ENCODE peak calls at places on chromosomes 4 and X, in five cellular contexts. One of them, this sample, is unnamed. For H3K27me3, the result is how much of the 10 kb centered on the place peaks cover.

GRCh38 chr4:38782452-38783108 is at the start of gene TLR10:
- DNase-seq in aorta: no peak
- DNase-seq in cardiac muscle cell: peak
- DNase-seq in esophagus squamous epithelium: peak
- DNase-seq in neural progenitor cell: peak
- DNase-seq in this sample: no peak

GRCh38 chrX:46574941-46575381 is 1.4 kb downstream of the CHST7 start:
- DNase-seq in aorta: no peak
- DNase-seq in cardiac muscle cell: peak
- DNase-seq in esophagus squamous epithelium: no peak
- DNase-seq in neural progenitor cell: peak
- DNase-seq in this sample: no peak

GRCh38 chr4:155548173-155548572 is 118.5 kb upstream of the GUCY1A1 start:
- DNase-seq in aorta: no peak
- DNase-seq in cardiac muscle cell: no peak
- DNase-seq in esophagus squamous epithelium: no peak
- DNase-seq in neural progenitor cell: peak
- DNase-seq in this sample: no peak

GRCh38 chr4:173194175-173194574 is 25.6 kb downstream of the GALNT7 start:
- DNase-seq in aorta: no peak
- DNase-seq in cardiac muscle cell: no peak
- DNase-seq in esophagus squamous epithelium: no peak
- DNase-seq in neural progenitor cell: no peak
- DNase-seq in this sample: no peak

GRCh38 chr4:173168396-173169177 is at the start of gene GALNT7:
- DNase-seq in aorta: peak
- DNase-seq in cardiac muscle cell: peak
- DNase-seq in esophagus squamous epithelium: peak
- DNase-seq in neural progenitor cell: peak
- DNase-seq in this sample: peak

GRCh38 chrX:124280294-124280902 is 52.1 kb upstream of the TEX13D start:
- DNase-seq in aorta: no peak
- DNase-seq in cardiac muscle cell: no peak
- DNase-seq in esophagus squamous epithelium: no peak
- DNase-seq in neural progenitor cell: no peak
- DNase-seq in this sample: no peak

GRCh38 chr4:139450586-139450985 is 3.3 kb upstream of the RAB33B start:
- DNase-seq in aorta: no peak
- DNase-seq in cardiac muscle cell: no peak
- DNase-seq in esophagus squamous epithelium: no peak
- DNase-seq in neural progenitor cell: no peak
- DNase-seq in this sample: no peak

GRCh38 chr4:168153596-168154440 is 61.5 kb downstream of the ANXA10 start:
- DNase-seq in aorta: peak
- DNase-seq in cardiac muscle cell: peak
- DNase-seq in esophagus squamous epithelium: peak
- DNase-seq in neural progenitor cell: peak
- DNase-seq in this sample: peak

GRCh38 chr4:128709268-128709667 is 100.2 kb upstream of the JADE1 start:
- DNase-seq in aorta: no peak
- DNase-seq in cardiac muscle cell: no peak
- DNase-seq in esophagus squamous epithelium: no peak
- DNase-seq in neural progenitor cell: no peak
- DNase-seq in this sample: no peak

GRCh38 chrX:78075787-78076389 is 28.2 kb upstream of the PGK1 start:
- DNase-seq in aorta: no peak
- DNase-seq in cardiac muscle cell: no peak
- DNase-seq in esophagus squamous epithelium: no peak
- DNase-seq in neural progenitor cell: no peak
- DNase-seq in this sample: no peak

GRCh38 chr4:151408630-151409469 is at the start of gene FHIP1A:
- DNase-seq in aorta: peak
- DNase-seq in cardiac muscle cell: peak
- DNase-seq in esophagus squamous epithelium: peak
- DNase-seq in neural progenitor cell: peak
- DNase-seq in this sample: peak

GRCh38 chrX:153878969-153879653 is 6.9 kb downstream of the L1CAM start:
- DNase-seq in aorta: no peak
- DNase-seq in cardiac muscle cell: peak
- DNase-seq in esophagus squamous epithelium: no peak
- DNase-seq in neural progenitor cell: peak
- DNase-seq in this sample: no peak

GRCh38 chrX:153877571-153878261 is 8.3 kb downstream of the L1CAM start:
- DNase-seq in aorta: no peak
- DNase-seq in cardiac muscle cell: no peak
- DNase-seq in esophagus squamous epithelium: no peak
- DNase-seq in neural progenitor cell: no peak
- DNase-seq in this sample: no peak

GRCh38 chrX:153879741-153880439 is 6.1 kb downstream of the L1CAM start:
- DNase-seq in aorta: no peak
- DNase-seq in cardiac muscle cell: no peak
- DNase-seq in esophagus squamous epithelium: no peak
- DNase-seq in neural progenitor cell: no peak
- DNase-seq in this sample: no peak

GRCh38 chrX:153880440-153880815 is 5.5 kb downstream of the L1CAM start:
- DNase-seq in aorta: no peak
- DNase-seq in cardiac muscle cell: no peak
- DNase-seq in esophagus squamous epithelium: no peak
- DNase-seq in neural progenitor cell: no peak
- DNase-seq in this sample: no peak

DNA sequence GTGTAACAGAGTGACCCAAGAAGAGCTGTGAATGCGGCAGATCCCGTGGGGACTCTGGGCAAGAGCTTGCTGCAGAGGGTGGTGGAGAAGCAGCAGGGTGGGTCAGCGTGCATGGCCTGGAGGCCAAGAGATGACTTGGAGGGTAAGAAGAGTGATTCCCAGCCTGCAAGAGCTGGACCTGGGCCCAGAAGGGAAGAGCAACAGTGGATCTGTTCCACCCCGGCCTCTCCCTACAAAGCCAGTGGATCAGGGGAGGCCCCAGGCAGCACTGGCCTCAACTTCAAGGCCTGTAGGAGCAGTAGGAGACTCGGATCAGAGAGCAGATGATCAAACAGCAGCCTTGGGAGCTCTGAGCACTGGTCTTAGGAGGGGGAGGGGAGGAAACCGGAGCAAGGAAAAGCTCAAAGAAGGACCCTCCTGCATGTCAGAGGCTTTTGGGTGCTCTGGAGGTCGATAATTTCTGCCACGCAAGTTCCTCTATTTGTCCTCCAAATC is 7.6 kb downstream of the L1CAM start:
- DNase-seq in aorta: no peak
- DNase-seq in cardiac muscle cell: no peak
- DNase-seq in esophagus squamous epithelium: no peak
- DNase-seq in neural progenitor cell: no peak
- DNase-seq in this sample: no peak
- H3K27me3 ChIP-seq in aorta: under half
- H3K27me3 ChIP-seq in cardiac muscle cell: under half
- H3K27me3 ChIP-seq in esophagus squamous epithelium: under half
- H3K27me3 ChIP-seq in neural progenitor cell: under half
- H3K27me3 ChIP-seq in this sample: half or more

DNA sequence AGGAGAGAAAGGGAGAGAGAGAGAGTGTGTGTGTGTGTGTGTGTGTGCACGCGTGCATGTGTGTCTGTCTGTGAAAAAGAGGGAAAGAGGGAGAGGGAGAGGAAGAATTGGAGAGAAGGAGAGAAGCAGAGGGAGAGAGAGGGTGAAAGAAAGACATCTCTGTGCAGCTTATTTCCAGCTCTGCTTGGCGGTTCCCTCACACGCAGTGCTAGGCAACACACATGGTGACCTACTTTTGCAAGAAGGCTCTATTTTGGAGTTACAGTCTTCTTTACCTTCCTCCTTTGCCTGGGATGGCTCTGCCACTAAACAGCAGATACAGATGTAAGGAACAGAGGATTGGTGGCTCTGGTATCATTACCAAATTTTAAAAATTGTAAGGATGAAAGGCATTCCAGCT is 40.1 kb downstream of the SLC16A2 start:
- DNase-seq in aorta: no peak
- DNase-seq in cardiac muscle cell: no peak
- DNase-seq in esophagus squamous epithelium: no peak
- DNase-seq in neural progenitor cell: peak
- DNase-seq in this sample: no peak
- H3K27me3 ChIP-seq in aorta: under half
- H3K27me3 ChIP-seq in cardiac muscle cell: under half
- H3K27me3 ChIP-seq in esophagus squamous epithelium: under half
- H3K27me3 ChIP-seq in neural progenitor cell: under half
- H3K27me3 ChIP-seq in this sample: under half

DNA sequence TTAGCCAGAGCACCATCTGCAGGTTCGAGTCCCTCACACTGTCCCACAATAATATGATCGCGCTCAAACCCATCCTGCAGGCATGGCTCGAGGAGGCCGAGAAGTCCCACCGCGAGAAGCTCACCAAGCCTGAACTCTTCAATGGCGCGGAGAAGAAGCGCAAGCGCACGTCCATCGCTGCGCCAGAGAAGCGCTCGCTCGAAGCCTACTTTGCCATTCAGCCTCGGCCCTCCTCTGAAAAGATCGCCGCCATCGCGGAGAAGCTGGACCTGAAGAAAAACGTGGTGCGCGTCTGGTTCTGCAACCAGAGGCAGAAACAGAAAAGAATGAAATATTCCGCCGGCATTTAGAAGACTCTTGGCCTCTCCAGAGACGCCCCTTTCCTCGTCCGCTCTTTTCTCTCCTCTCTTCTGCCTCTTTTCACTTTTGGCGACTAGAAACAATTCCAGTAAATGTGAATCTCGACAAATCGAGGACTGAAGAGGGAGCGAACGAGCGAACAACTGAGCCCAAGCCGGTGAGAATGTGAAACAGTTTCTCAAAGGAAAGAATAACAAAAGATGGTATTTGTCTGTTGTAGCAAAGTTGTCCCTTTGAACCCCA is 1.9 kb downstream of the POU4F2 start:
- DNase-seq in aorta: no peak
- DNase-seq in cardiac muscle cell: no peak
- DNase-seq in esophagus squamous epithelium: no peak
- DNase-seq in neural progenitor cell: peak
- DNase-seq in this sample: no peak
- H3K27me3 ChIP-seq in aorta: under half
- H3K27me3 ChIP-seq in cardiac muscle cell: half or more
- H3K27me3 ChIP-seq in esophagus squamous epithelium: under half
- H3K27me3 ChIP-seq in neural progenitor cell: half or more
- H3K27me3 ChIP-seq in this sample: half or more

DNA sequence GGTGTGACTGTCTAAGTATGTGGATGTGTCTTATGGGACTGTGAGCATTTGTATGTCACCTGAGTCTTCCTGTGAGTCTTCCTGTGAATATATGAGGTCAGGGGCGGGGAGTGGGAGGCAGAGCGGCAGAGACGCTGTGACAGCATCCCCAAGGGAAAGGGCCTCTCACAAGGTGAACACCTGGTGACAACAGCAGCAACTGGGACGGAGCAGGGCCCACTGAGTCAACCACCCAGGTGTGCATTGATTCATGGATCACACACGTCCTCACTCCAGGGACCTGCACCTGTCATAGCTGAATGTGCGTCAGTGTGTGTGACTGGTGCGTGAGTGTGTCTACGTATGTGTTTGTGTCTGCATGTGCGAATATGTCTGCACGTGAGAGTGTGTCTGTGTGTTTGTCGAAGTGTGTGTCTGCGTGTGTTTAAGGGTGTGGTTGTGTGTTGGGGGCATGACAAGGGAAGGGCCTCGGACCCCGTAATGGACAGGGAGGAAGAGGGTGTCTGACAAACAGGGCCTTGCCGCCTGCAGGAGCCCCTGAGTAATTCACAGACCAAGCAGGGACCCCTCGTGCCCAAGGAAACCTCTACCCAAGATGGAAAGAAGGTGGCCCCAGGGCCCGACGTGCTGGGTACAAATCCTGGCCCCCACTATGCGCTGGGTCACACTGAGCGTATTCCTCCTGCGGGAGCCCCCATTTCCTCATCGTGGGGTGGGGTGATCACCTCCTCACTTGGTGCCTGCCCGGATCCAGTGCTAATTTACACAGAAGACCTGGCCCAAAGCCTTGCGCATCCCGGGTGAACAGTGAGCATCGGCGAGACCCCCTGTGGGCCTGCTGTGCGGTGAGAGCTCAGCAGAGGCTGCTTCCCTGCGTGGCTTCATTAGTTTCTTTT is 76.7 kb downstream of the ABLIM2 start:
- DNase-seq in aorta: peak
- DNase-seq in cardiac muscle cell: no peak
- DNase-seq in esophagus squamous epithelium: no peak
- DNase-seq in neural progenitor cell: no peak
- DNase-seq in this sample: no peak
- H3K27me3 ChIP-seq in aorta: under half
- H3K27me3 ChIP-seq in cardiac muscle cell: under half
- H3K27me3 ChIP-seq in esophagus squamous epithelium: under half
- H3K27me3 ChIP-seq in neural progenitor cell: under half
- H3K27me3 ChIP-seq in this sample: under half

GRCh38 chr4:48481581-48481980 is 1.6 kb upstream of the SLC10A4 start:
- DNase-seq in aorta: no peak
- DNase-seq in cardiac muscle cell: no peak
- DNase-seq in esophagus squamous epithelium: no peak
- DNase-seq in neural progenitor cell: no peak
- DNase-seq in this sample: no peak

GRCh38 chr4:48489683-48490011 is 405 bp upstream of the ZAR1 start:
- DNase-seq in aorta: no peak
- DNase-seq in cardiac muscle cell: no peak
- DNase-seq in esophagus squamous epithelium: no peak
- DNase-seq in neural progenitor cell: no peak
- DNase-seq in this sample: no peak

GRCh38 chr4:48483777-48484493 is 792 bp downstream of the SLC10A4 start:
- DNase-seq in aorta: peak
- DNase-seq in cardiac muscle cell: no peak
- DNase-seq in esophagus squamous epithelium: no peak
- DNase-seq in neural progenitor cell: peak
- DNase-seq in this sample: no peak

GRCh38 chr4:48483006-48483776 is at the start of gene SLC10A4:
- DNase-seq in aorta: no peak
- DNase-seq in cardiac muscle cell: peak
- DNase-seq in esophagus squamous epithelium: no peak
- DNase-seq in neural progenitor cell: peak
- DNase-seq in this sample: no peak

GRCh38 chr4:48484494-48485168 is 1.5 kb downstream of the SLC10A4 start:
- DNase-seq in aorta: no peak
- DNase-seq in cardiac muscle cell: no peak
- DNase-seq in esophagus squamous epithelium: no peak
- DNase-seq in neural progenitor cell: no peak
- DNase-seq in this sample: no peak
- H3K27me3 ChIP-seq in aorta: under half
- H3K27me3 ChIP-seq in cardiac muscle cell: half or more
- H3K27me3 ChIP-seq in esophagus squamous epithelium: under half
- H3K27me3 ChIP-seq in neural progenitor cell: half or more
- H3K27me3 ChIP-seq in this sample: half or more

DNA sequence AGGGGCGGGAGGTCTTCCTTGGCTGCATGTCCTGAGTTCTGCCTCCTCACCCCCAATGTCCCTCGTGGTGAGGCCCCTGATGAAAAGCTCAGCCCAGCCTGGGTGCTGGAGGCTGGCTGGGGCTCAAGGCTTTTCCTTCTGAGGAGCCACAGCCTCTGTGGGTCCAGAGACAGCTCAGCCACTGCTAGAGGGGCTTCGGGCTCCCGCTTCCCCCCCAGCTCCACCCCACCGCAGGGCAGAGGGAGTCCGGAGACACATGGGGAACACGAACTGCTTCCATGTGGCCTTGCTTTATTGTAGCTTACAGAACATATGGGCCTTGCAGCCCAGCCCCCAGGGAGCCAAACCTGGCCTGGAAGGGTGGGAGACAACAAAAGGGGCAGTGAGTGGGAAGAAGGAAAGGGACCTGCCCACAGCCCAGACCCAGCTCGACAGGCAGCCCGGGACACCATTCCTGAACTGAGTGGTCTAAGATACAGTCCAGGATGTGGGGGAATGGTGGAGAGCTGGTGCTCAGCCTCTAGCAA is 89.9 kb upstream of the NKX1-1 start:
- DNase-seq in aorta: no peak
- DNase-seq in cardiac muscle cell: no peak
- DNase-seq in esophagus squamous epithelium: no peak
- DNase-seq in neural progenitor cell: no peak
- DNase-seq in this sample: no peak
- H3K27me3 ChIP-seq in aorta: under half
- H3K27me3 ChIP-seq in cardiac muscle cell: under half
- H3K27me3 ChIP-seq in esophagus squamous epithelium: under half
- H3K27me3 ChIP-seq in neural progenitor cell: under half
- H3K27me3 ChIP-seq in this sample: half or more